ENCODE peak calls at places on chromosomes 4 and X, in six cellular contexts. S is SW480; Z is ACHN; I is coronary artery; V is H7; C is activated CD4-positive, CD25-positive, alpha-beta regulatory T cell treated with anti-CD3 and anti-CD28 coated beads, Interleukin-2, amount 50 U/mL, for 16 hours. B is an unnamed sample.
A peak's percentile ranks its signal among the peaks of the same experiment; 100 is the strongest.

GRCh38 chrX:123450217-123450616 is 266.1 kb downstream of the GRIA3 start:
- DNase-seq in S (peak; percentile 6), Z (peak; percentile 1), I (no peak), V (peak; percentile 3), C (no peak), B (no peak)

GRCh38 chr4:52843958-52844357 is 18.2 kb upstream of the RASL11B start:
- DNase-seq in S (no peak), Z (no peak), I (no peak), V (no peak), C (no peak), B (no peak)

GRCh38 chr4:32847466-32847865 is 2127.3 kb downstream of the PCDH7 start:
- DNase-seq in S (no peak), Z (peak; percentile 15), I (no peak), V (no peak), C (no peak), B (no peak)

GRCh38 chrX:153724252-153725038 is at the start of the genes ABCD1 and BCAP31:
- DNase-seq in S (peak; percentile 85), Z (peak; percentile 76), I (peak; percentile 93), V (peak; percentile 98), C (peak; percentile 70), B (no peak)

GRCh38 chrX:15215366-15215765 is 54.5 kb downstream of the ASB9 start:
- DNase-seq in S (no peak), Z (no peak), I (no peak), V (no peak), C (no peak), B (no peak)

GRCh38 chr4:43337707-43338106 is 445.2 kb downstream of the GRXCR1 start:
- DNase-seq in S (no peak), Z (no peak), I (no peak), V (no peak), C (no peak), B (no peak)

GRCh38 chr4:141220271-141220654 is 432 bp upstream of the ZNF330 start:
- DNase-seq in S (no peak), Z (peak; percentile 19), I (no peak), V (peak; percentile 24), C (no peak), B (no peak)

GRCh38 chr4:154366956-154367355 is 124.6 kb downstream of the DCHS2 start:
- DNase-seq in S (no peak), Z (no peak), I (no peak), V (no peak), C (no peak), B (no peak)

GRCh38 chr4:1381944-1382541 is 24.2 kb downstream of the NKX1-1 start:
- DNase-seq in S (no peak), Z (no peak), I (no peak), V (no peak), C (no peak), B (no peak)

GRCh38 chr4:38226170-38226569 is 266.0 kb downstream of the PTTG2 start:
- DNase-seq in S (no peak), Z (no peak), I (no peak), V (no peak), C (no peak), B (no peak)

GRCh38 chr4:139957986-139958737 is 195.8 kb downstream of the MAML3 start:
- DNase-seq in S (no peak), Z (no peak), I (no peak), V (no peak), C (no peak), B (no peak)

GRCh38 chr4:7924570-7924969 is 15.1 kb downstream of the AFAP1 start:
- DNase-seq in S (no peak), Z (no peak), I (peak; percentile 12), V (no peak), C (no peak), B (no peak)

GRCh38 chr4:156837625-156838345 is 133.8 kb downstream of the PDGFC start:
- DNase-seq in S (no peak), Z (no peak), I (no peak), V (no peak), C (no peak), B (no peak)

GRCh38 chr4:137644201-137644600 is 111.9 kb upstream of the PCDH18 start:
- DNase-seq in S (no peak), Z (no peak), I (no peak), V (no peak), C (no peak), B (no peak)

GRCh38 chrX:24229967-24230366 is 80.4 kb downstream of the ZFX start:
- DNase-seq in S (no peak), Z (no peak), I (no peak), V (no peak), C (no peak), B (no peak)

GRCh38 chr4:2172161-2172560 is 69.8 kb downstream of the HAUS3 start:
- DNase-seq in S (no peak), Z (no peak), I (no peak), V (no peak), C (no peak), B (no peak)

GRCh38 chr4:11259837-11260236 is 168.9 kb downstream of the HS3ST1 start:
- DNase-seq in S (no peak), Z (no peak), I (no peak), V (no peak), C (no peak), B (no peak)